ENCODE peak calls at places on chromosomes 1 and 21, in four cellular contexts. A, E, V and P are unnamed samples.
A peak's percentile ranks its signal among the peaks of the same experiment; 100 is the strongest.

GRCh38 chr1:193310569-193310968 is 124.2 kb upstream of the B3GALT2 start:
- DNase-seq in A (no peak), E (no peak), V (no peak), P (no peak)

GRCh38 chr1:91685994-91686393 is 185.3 kb downstream of the CDC7 start:
- DNase-seq in A (no peak), E (no peak), V (no peak), P (no peak)

GRCh38 chr1:147804942-147805723 is 44.7 kb upstream of the GJA5 start:
- DNase-seq in A (no peak), E (no peak), V (no peak), P (no peak)

GRCh38 chr1:116724765-116725375 is 29.4 kb upstream of the CD2 start:
- DNase-seq in A (peak; percentile 79), E (peak; percentile 63), V (peak; percentile 65), P (peak; percentile 36)

GRCh38 chr1:32464716-32465540 is at the start of gene ZBTB8B:
- DNase-seq in A (peak; percentile 75), E (peak; percentile 37), V (peak; percentile 89), P (peak; percentile 95)

GRCh38 chr1:155236451-155236850 is 18.8 kb downstream of the ENTREP3 start:
- DNase-seq in A (no peak), E (no peak), V (no peak), P (no peak)

GRCh38 chr1:24248859-24249258 is 61.8 kb upstream of the IFNLR1 start:
- DNase-seq in A (no peak), E (no peak), V (no peak), P (no peak)

GRCh38 chr1:63824386-63824898 is 50.6 kb downstream of the ROR1 start:
- DNase-seq in A (no peak), E (no peak), V (no peak), P (no peak)

GRCh38 chr1:116571215-116571919 is 541 bp upstream of the CD58 start:
- DNase-seq in A (no peak), E (no peak), V (no peak), P (no peak)

DNA sequence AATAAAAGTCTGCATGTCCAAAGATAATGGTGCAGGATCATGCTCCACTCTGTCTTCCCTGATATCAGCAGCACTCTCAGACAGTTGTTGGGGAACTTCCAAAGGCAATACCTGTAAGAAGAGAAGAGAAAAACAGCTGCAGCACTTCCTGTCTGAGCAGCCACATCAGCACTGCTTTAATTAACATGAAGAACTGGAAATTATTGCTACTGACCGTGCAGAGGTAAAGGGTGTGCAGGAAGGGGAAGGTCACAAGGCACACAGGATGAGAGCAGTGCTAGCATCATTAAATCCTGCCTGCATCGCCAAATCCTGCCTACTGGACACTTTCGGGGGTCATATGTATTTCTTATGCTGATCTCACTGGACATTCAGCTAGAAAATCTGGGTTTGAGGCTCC is 379.0 kb downstream of the LMX1A start:
- DNase-seq in A (no peak), E (no peak), V (no peak), P (no peak)
- TF ChIP-seq CTCF in A (no peak), E (no peak), V (no peak), P (no peak)

GRCh38 chr1:12453400-12454343 is 164.3 kb downstream of the DHRS3 start:
- DNase-seq in A (no peak), E (no peak), V (no peak), P (no peak)

GRCh38 chr1:12456979-12457378 is 161.0 kb downstream of the DHRS3 start:
- DNase-seq in A (no peak), E (no peak), V (no peak), P (no peak)

GRCh38 chr1:12457771-12458170 is 160.2 kb downstream of the DHRS3 start:
- DNase-seq in A (no peak), E (no peak), V (no peak), P (no peak)

GRCh38 chr1:12452262-12452661 is 165.7 kb downstream of the DHRS3 start:
- DNase-seq in A (no peak), E (no peak), V (no peak), P (no peak)

DNA sequence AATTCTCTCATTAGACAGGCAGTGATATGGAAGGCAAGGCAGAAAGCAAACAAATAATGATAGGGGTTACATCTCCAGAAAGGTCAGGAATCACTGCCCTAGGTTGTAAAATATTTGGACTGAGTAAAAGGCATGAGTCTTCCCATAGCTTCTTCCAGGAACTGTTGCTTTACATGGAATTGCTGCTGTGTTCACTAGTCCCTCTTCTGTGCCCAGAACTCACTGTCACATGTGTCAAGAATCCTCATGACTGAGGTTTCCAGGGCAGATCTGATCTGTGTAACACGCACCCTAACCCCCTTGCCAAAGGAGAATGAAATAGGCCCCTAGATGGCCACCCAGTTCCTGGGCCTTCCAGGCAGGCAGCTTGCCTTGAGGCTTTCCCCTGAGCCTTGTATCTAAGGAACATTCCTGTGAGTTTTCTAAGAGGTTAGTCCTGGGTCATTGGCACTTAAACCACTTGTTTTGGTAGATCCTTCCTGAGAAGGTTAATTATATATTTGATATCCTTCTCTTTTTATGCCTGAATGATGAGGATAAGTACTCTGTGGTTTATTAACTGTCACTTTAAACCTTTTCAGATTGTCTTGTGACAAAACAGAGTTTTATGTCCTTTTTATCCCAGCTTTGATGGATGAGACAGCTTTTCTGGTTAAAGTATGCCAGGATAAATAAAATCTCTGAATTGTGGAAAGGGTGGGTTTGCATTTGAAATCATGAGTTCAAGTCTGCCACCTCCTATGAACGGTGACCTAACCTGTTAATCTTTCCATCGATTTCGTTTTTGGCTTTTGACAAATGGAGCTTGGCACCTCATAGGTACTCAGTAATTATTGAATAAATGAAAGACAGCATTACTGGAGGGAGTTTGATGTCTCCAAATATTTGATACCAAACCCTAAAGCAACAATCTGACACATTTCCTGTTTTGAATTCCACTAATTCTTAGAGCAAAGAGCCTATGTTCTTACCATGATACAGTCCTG is 163.3 kb downstream of the DHRS3 start:
- DNase-seq in A (no peak), E (peak; percentile 81), V (no peak), P (no peak)
- H3K27ac ChIP-seq in A (peak overlapping the region; percentile 60), E (peak overlapping the region; percentile 99), V (peak overlapping the region; percentile 66), P (no peak overlapping the region)

GRCh38 chr1:57874426-57874825 is 450.6 kb upstream of the DAB1 start:
- DNase-seq in A (no peak), E (no peak), V (no peak), P (no peak)

GRCh38 chr1:57867001-57867400 is 443.1 kb upstream of the DAB1 start:
- DNase-seq in A (no peak), E (no peak), V (no peak), P (no peak)

GRCh38 chr1:57868895-57869294 is 445.0 kb upstream of the DAB1 start:
- DNase-seq in A (no peak), E (no peak), V (no peak), P (no peak)

DNA sequence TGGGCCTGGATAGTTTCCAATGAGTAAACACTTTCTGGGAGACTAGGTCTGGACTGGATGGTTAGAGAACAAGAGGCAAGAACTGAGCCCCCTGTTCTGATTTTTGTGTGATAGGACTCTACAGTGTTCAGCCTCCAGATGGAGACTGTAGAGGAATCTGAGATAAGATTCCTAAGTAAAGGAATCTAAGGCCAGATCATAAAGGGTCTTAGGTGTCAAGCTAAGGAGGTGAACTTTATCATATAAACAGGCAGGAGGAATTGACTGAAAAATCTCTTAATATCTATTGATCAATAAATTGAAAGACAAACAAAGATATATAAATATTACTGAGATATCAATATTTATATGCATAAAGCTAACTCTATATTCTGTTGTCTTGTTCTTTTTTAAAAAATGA is 449.1 kb upstream of the DAB1 start:
- DNase-seq in A (no peak), E (no peak), V (no peak), P (no peak)
- TF ChIP-seq CTCF in A (no peak), E (no peak), V (no peak), P (no peak)

DNA sequence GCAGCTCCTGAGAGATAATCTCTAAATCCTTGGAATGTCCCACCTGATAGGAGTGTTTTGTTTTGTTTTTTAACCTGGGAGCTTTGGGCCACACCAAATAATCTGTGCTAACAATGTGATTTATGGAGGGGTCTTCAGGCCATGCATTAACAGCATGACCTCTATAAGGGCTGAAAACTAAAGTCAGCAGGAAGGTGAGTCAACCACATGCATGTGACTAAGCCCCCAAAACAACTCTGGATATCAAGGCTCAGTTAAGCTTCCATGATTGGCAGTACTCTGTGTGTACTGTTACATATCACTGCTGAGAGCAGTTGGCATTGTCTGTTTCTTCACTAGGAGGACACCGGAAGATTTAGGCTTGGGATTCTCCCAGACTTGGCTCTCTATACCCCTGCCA is 10.7 kb downstream of the AUNIP start:
- DNase-seq in A (no peak), E (no peak), V (no peak), P (no peak)
- H3K27ac ChIP-seq in A (no peak overlapping the region), E (no peak overlapping the region), V (no peak overlapping the region), P (no peak overlapping the region)

GRCh38 chr1:210003501-210003900 is 65.5 kb downstream of the SYT14 start:
- DNase-seq in A (no peak), E (no peak), V (no peak), P (no peak)
- TF ChIP-seq CTCF in A (no peak), E (no peak), V (no peak), P (no peak)

GRCh38 chr1:19688041-19688842 is 23.6 kb downstream of the HTR6 start:
- DNase-seq in A (no peak), E (no peak), V (no peak), P (no peak)
- H3K27ac ChIP-seq in A (no peak overlapping the region), E (no peak overlapping the region), V (no peak overlapping the region), P (no peak overlapping the region)

GRCh38 chr1:178279287-178279686 is 185.4 kb downstream of the RASAL2 start:
- DNase-seq in A (no peak), E (no peak), V (no peak), P (no peak)

GRCh38 chr1:178284059-178284458 is 190.2 kb downstream of the RASAL2 start:
- DNase-seq in A (no peak), E (no peak), V (no peak), P (no peak)

GRCh38 chr1:178278135-178278534 is 184.2 kb downstream of the RASAL2 start:
- DNase-seq in A (no peak), E (no peak), V (no peak), P (no peak)

GRCh38 chr1:178283409-178283808 is 189.5 kb downstream of the RASAL2 start:
- DNase-seq in A (no peak), E (peak; percentile 53), V (no peak), P (no peak)

GRCh38 chr1:178282949-178283367 is 189.1 kb downstream of the RASAL2 start:
- DNase-seq in A (no peak), E (no peak), V (no peak), P (no peak)
- TF ChIP-seq CTCF in A (peak; percentile 46), E (peak; percentile 43), V (no peak), P (no peak)

GRCh38 chr1:2496746-2497145 is 20.7 kb downstream of the PLCH2 start:
- DNase-seq in A (no peak), E (no peak), V (no peak), P (no peak)
- H3K27ac ChIP-seq in A (no peak overlapping the region), E (no peak overlapping the region), V (no peak overlapping the region), P (no peak overlapping the region)

GRCh38 chr21:18369115-18369514 is 34.5 kb downstream of the TMPRSS15 start:
- DNase-seq in A (no peak), E (no peak), V (no peak), P (no peak)
- TF ChIP-seq CTCF in A (peak; percentile 17), E (peak; percentile 53), V (no peak), P (no peak)